ENCODE peak calls at places on chromosomes 1 and 21, in seven cellular contexts. S, N, P, K, Y, H and J are unnamed samples.

GRCh38 chr1:52633291-52633754 is 355 bp downstream of the SHISAL2A start:
- DNase-seq in K (no peak), S (peak), Y (no peak), H (peak), P (no peak), N (peak), J (no peak)

GRCh38 chr1:176880954-176881595 is 283.4 kb downstream of the ASTN1 start:
- DNase-seq in S (peak), P (no peak), Y (peak), H (no peak), K (peak), N (peak), J (peak)

GRCh38 chr1:245085508-245086095 is 69.2 kb upstream of the KIF26B start:
- DNase-seq in H (no peak), K (peak), S (peak), N (no peak), P (no peak), Y (peak), J (no peak)

GRCh38 chr1:207890136-207890738 is 20.7 kb downstream of the CD34 start:
- DNase-seq in S (no peak), P (no peak), N (peak), K (no peak), H (no peak), Y (peak), J (no peak)

GRCh38 chr1:30670195-30671060 is 53.0 kb downstream of the MATN1 start:
- DNase-seq in H (no peak), N (no peak), K (no peak), P (no peak), Y (peak), S (no peak), J (no peak)

GRCh38 chr1:235049217-235049616 is 79.4 kb downstream of the TOMM20 start:
- DNase-seq in H (no peak), P (no peak), Y (no peak), N (no peak), S (no peak), K (no peak), J (no peak)

GRCh38 chr1:59178339-59178744 is 118.6 kb upstream of the FGGY start:
- DNase-seq in P (no peak), N (peak), K (no peak), Y (no peak), S (no peak), H (no peak), J (no peak)

GRCh38 chr1:186295980-186296379 is 79.1 kb downstream of the TPR start:
- DNase-seq in S (no peak), K (no peak), P (no peak), Y (no peak), N (no peak), H (no peak), J (no peak)

GRCh38 chr1:46937270-46937669 is 4.0 kb downstream of the CYP4A11 start:
- DNase-seq in K (no peak), S (no peak), P (no peak), H (no peak), Y (no peak), N (no peak), J (no peak)

GRCh38 chr1:158799689-158800088 is 18.7 kb upstream of the OR6N2 start:
- DNase-seq in K (no peak), H (no peak), P (no peak), Y (no peak), N (no peak), S (peak), J (no peak)

GRCh38 chr1:85374160-85374559 is 90.8 kb downstream of the DDAH1 start:
- DNase-seq in K (peak), Y (peak), P (no peak), N (no peak), S (no peak), H (no peak), J (no peak)

GRCh38 chr1:203173566-203173965 is 2.1 kb downstream of the MYBPH start:
- DNase-seq in S (no peak), H (no peak), Y (no peak), N (no peak), P (no peak), K (no peak), J (no peak)

GRCh38 chr1:16143566-16144324 is 12.1 kb downstream of the EPHA2 start:
- DNase-seq in N (no peak), H (no peak), K (no peak), S (no peak), P (no peak), Y (peak), J (no peak)

GRCh38 chr1:169312084-169312954 is 55.3 kb downstream of the NME7 start:
- DNase-seq in H (no peak), K (peak), Y (peak), P (peak), S (peak), N (no peak), J (no peak)

GRCh38 chr1:63199666-63200065 is 122.7 kb upstream of the FOXD3 start:
- DNase-seq in P (no peak), Y (no peak), H (no peak), S (no peak), K (no peak), N (no peak), J (no peak)

GRCh38 chr1:110686188-110686587 is 11.4 kb upstream of the KCNA3 start:
- DNase-seq in Y (no peak), H (peak), P (no peak), N (no peak), S (no peak), K (no peak), J (no peak)

GRCh38 chr1:116923421-116923820 is 13.7 kb downstream of the PTGFRN start:
- DNase-seq in P (no peak), N (no peak), S (no peak), K (no peak), Y (no peak), H (no peak), J (no peak)

GRCh38 chr1:234302334-234302962 is 70.8 kb upstream of the COA6 start:
- DNase-seq in K (no peak), H (no peak), S (no peak), N (no peak), Y (no peak), P (no peak), J (no peak)

GRCh38 chr1:178723541-178723940 is 1.5 kb upstream of the RALGPS2 start:
- DNase-seq in P (no peak), Y (no peak), H (no peak), N (no peak), S (no peak), K (no peak), J (no peak)

GRCh38 chr1:40479156-40479555 is 2.1 kb downstream of the ZFP69 start:
- DNase-seq in S (peak), H (no peak), K (no peak), Y (no peak), P (no peak), N (no peak), J (no peak)

GRCh38 chr1:33997127-33998047 is 133.5 kb downstream of the HMGB4 start:
- DNase-seq in N (peak), K (no peak), P (no peak), S (no peak), Y (no peak), H (no peak), J (no peak)

GRCh38 chr1:37071829-37072228 is 37.5 kb upstream of the GRIK3 start:
- DNase-seq in Y (no peak), S (no peak), P (no peak), K (no peak), N (peak), H (no peak), J (no peak)

GRCh38 chr1:45769261-45769932 is 18.9 kb upstream of the IPP start:
- DNase-seq in S (no peak), K (no peak), Y (no peak), H (no peak), N (no peak), P (no peak), J (no peak)

GRCh38 chr1:108949044-108949443 is 14.2 kb downstream of the CLCC1 start:
- DNase-seq in N (no peak), H (no peak), K (no peak), S (no peak), Y (no peak), P (no peak), J (no peak)

GRCh38 chr21:44829507-44830092 is 11.7 kb upstream of the SUMO3 start:
- DNase-seq in K (no peak), N (no peak), H (no peak), S (peak), P (no peak), Y (no peak), J (no peak)

GRCh38 chr1:211736351-211736915 is 61.0 kb upstream of the NEK2 start:
- DNase-seq in K (no peak), P (no peak), Y (no peak), S (no peak), N (peak), H (no peak), J (no peak)

GRCh38 chr1:154104433-154105082 is 50.3 kb downstream of the NUP210L start:
- DNase-seq in N (no peak), P (no peak), K (no peak), S (no peak), H (no peak), Y (no peak), J (no peak)

GRCh38 chr1:239976130-239976968 is 115.3 kb upstream of the FMN2 start:
- DNase-seq in P (no peak), N (peak), H (peak), K (peak), Y (peak), S (peak), J (peak)

GRCh38 chr1:230849451-230850194 is 18.7 kb downstream of the C1orf198 start:
- DNase-seq in N (no peak), K (no peak), Y (peak), S (no peak), P (no peak), H (no peak), J (no peak)

GRCh38 chr1:53807916-53808315 is 30.2 kb downstream of the NDC1 start:
- DNase-seq in K (no peak), Y (peak), P (no peak), H (no peak), N (no peak), S (no peak), J (no peak)

GRCh38 chr1:98849969-98850636 is 154.6 kb downstream of the PLPPR5 start:
- DNase-seq in P (no peak), S (no peak), H (no peak), Y (no peak), K (no peak), N (no peak), J (no peak)

GRCh38 chr1:60942291-60942690 is 140.1 kb upstream of the NFIA start:
- DNase-seq in K (no peak), P (no peak), S (no peak), H (no peak), Y (no peak), N (no peak), J (no peak)